ENCODE peak calls at places on chromosomes 12 and 14, in nine cellular contexts. E is lower leg skin, G is AG09309, M is neural progenitor cell, W is osteocyte, X is GM10248, C is nephron progenitor cell, A is heart right ventricle, K is astrocyte of the spinal cord. U is an unnamed sample.

GRCh38 chr12:124175731-124176130 is 119.2 kb upstream of the RFLNA start:
- DNase-seq in E (no peak), G (no peak), M (no peak), W (no peak), X (no peak), C (no peak), A (no peak), K (no peak), U (no peak)

GRCh38 chr14:21978184-21978998 is 304.8 kb upstream of the OR4E1 start:
- DNase-seq in E (no peak), G (no peak), M (peak; percentile 75), W (no peak), X (peak; percentile 64), C (peak; percentile 68), A (no peak), K (peak; percentile 16), U (no peak)

GRCh38 chr14:87540339-87540738 is 452.6 kb downstream of the GALC start:
- DNase-seq in E (no peak), G (no peak), M (no peak), W (no peak), X (no peak), C (no peak), A (no peak), K (no peak), U (no peak)

GRCh38 chr12:57222286-57223190 is 5.9 kb downstream of the NXPH4 start:
- DNase-seq in E (no peak), G (no peak), M (no peak), W (no peak), X (no peak), C (no peak), A (no peak), K (no peak), U (no peak)

GRCh38 chr12:125183187-125184067 is 118.2 kb downstream of the AACS start:
- DNase-seq in E (peak; percentile 63), G (peak; percentile 47), M (peak; percentile 91), W (peak; percentile 93), X (peak; percentile 90), C (peak; percentile 94), A (peak; percentile 78), K (peak; percentile 77), U (peak; percentile 89)

GRCh38 chr12:6241495-6241894 is 41.3 kb downstream of the CD9 start:
- DNase-seq in E (no peak), G (no peak), M (no peak), W (no peak), X (no peak), C (no peak), A (peak; percentile 79), K (no peak), U (no peak)

GRCh38 chr14:65946494-65946893 is 534.0 kb downstream of the FUT8 start:
- DNase-seq in E (no peak), G (no peak), M (no peak), W (no peak), X (no peak), C (peak; percentile 44), A (no peak), K (no peak), U (no peak)

GRCh38 chr14:97218713-97219355 is 421.7 kb downstream of the VRK1 start:
- DNase-seq in E (no peak), G (no peak), M (peak; percentile 79), W (no peak), X (no peak), C (peak; percentile 50), A (peak; percentile 7), K (peak; percentile 1), U (no peak)

GRCh38 chr12:121036810-121037326 is 2.2 kb downstream of the OASL start:
- DNase-seq in E (no peak), G (peak; percentile 57), M (no peak), W (no peak), X (no peak), C (no peak), A (no peak), K (peak; percentile 29), U (no peak)

GRCh38 chr12:6345319-6346071 is 3.6 kb upstream of the TNFRSF1A start:
- DNase-seq in E (no peak), G (peak; percentile 85), M (no peak), W (no peak), X (no peak), C (no peak), A (no peak), K (peak; percentile 92), U (no peak)

GRCh38 chr12:116294464-116295002 is 17.0 kb upstream of the MED13L start:
- DNase-seq in E (no peak), G (no peak), M (no peak), W (no peak), X (no peak), C (no peak), A (no peak), K (no peak), U (no peak)

GRCh38 chr14:75350505-75351060 is 72.0 kb downstream of the FOS start:
- DNase-seq in E (no peak), G (no peak), M (no peak), W (no peak), X (no peak), C (no peak), A (no peak), K (no peak), U (no peak)

GRCh38 chr12:108696111-108696995 is 35.0 kb downstream of the CORO1C start:
- DNase-seq in E (no peak), G (peak; percentile 99), M (no peak), W (no peak), X (no peak), C (no peak), A (no peak), K (peak; percentile 99), U (no peak)

GRCh38 chr12:42234970-42235369 is 3.1 kb downstream of the YAF2 start:
- DNase-seq in E (no peak), G (no peak), M (no peak), W (no peak), X (no peak), C (no peak), A (no peak), K (no peak), U (no peak)

DNA sequence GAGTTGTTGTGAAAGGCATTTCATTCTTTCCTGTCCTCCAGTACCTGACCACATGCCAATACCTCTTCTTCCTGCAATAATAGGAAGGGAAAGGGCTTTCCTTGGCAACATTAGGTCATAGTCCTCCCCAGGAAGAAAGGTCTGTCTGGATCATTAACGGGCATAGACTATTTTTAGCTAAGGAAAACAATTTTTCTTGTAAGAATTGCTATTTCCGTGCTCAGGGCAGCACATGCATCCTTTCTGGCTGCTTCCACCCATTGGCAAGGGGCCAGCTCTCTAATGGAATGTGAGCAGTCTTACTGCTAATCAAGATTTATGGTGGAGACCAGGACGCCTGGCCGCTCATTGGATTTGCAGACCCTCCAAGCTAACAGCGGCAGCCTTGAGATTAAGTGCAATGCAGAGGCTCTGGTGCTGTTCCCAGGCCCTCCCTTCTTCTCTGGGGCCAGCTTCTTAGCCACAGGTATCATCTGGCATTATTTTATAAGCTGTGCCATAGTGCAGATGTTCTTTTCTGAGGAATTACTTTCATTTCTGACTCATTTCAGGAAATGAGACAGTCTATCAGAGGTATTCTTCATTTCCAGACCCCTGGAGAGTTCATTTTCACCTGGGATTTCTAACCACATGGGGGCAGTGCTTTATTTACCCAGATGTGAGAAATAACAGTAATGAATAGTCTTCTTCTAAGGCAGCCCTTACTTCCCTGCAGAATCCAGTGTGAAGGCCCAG is 52.9 kb downstream of the ANO6 start:
- DNase-seq in E (peak; percentile 57), G (peak; percentile 48), M (peak; percentile 11), W (peak; percentile 89), X (peak; percentile 20), C (peak; percentile 80), A (peak; percentile 73), K (peak; percentile 89), U (peak; percentile 88)
- TF ChIP-seq CTCF in E (no peak), G (peak; percentile 52), M (peak; percentile 52), W (peak; percentile 56), X (peak; percentile 43), C (peak; percentile 28), A (peak; percentile 44), K (peak; percentile 52), U (peak; percentile 51)

GRCh38 chr12:68686262-68686594 is 550 bp upstream of the NUP107 start:
- DNase-seq in E (no peak), G (no peak), M (no peak), W (no peak), X (no peak), C (no peak), A (no peak), K (no peak), U (no peak)

DNA sequence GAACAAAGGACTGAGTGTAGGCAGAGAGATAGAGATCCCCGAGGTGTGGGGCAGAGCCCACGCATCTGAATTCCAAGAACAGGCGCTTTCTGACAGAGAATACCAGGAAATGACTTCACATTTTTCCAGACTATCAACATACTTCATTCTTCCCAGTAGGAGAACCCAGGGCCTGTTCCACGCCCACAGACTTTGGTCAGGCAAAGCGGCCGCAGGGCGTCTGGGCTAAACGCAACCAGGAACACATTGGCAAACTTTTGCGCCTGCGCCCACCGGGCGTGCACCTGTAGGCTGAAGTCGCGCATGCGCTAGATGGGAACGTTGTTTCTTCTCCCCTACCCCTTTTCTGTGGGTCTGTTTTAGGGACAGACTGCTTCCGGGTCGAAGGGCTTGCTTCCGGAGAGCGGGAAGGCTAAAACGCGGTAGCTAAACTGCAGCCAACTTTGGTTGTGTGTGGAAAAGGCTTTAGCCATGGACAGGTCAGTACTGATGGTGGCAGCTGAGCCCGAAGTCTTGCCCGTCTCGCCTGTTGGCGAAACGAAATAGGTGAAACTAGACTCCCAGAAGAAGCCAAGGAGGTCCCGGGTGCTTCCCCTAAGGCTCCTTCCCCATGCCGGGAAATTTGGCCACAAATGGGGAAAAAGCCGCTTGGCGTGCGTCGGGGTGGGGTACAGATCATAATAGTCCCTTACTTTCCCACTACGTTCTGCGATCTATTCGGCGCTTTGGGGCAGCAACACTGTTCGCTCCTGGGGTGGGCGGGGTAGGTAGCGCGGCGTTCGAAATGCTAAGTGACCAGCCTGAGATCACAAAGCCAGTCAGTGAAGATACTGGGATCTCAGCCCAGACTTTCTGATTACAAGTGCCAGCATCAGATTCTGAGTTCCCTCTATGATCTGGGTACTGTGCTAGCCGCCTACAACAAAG is at the start of gene NUP107:
- DNase-seq in E (peak; percentile 98), G (peak; percentile 96), M (peak; percentile 99), W (peak; percentile 99), X (peak; percentile 96), C (peak; percentile 98), A (peak; percentile 99), K (peak; percentile 99), U (peak; percentile 98)
- TF ChIP-seq CTCF in E (no peak), G (peak; percentile 47), M (no peak), W (no peak), X (no peak), C (no peak), A (peak; percentile 30), K (peak; percentile 19), U (peak; percentile 51)

GRCh38 chr14:101708853-101709532 is 52.5 kb upstream of the PPP2R5C start:
- DNase-seq in E (peak; percentile 13), G (no peak), M (no peak), W (peak; percentile 71), X (no peak), C (no peak), A (no peak), K (no peak), U (no peak)
- TF ChIP-seq CTCF in E (no peak), G (no peak), M (no peak), W (no peak), X (no peak), C (no peak), A (no peak), K (no peak), U (no peak)

DNA sequence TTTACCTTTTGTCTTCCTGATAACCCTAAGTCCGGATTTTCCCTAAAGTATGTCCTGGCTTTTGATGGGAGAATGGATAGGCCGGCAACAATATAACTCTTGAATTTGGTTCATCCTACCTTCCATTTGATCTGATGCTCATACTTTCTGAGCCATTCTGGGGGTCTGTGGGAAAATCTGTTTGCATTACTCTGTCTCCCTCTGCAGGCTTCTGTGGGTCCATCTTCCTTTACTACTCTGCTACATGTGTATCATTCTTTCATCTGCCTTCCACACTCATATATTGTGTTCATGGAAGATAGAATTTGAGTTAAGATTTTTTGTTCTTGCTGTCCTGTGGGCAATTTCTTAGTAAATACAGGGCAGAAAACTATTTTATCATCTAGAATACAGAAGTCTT is 101.5 kb downstream of the NAV3 start:
- DNase-seq in E (no peak), G (no peak), M (no peak), W (no peak), X (no peak), C (no peak), A (no peak), K (no peak), U (no peak)
- TF ChIP-seq CTCF in E (no peak), G (peak; percentile 5), M (peak; percentile 41), W (peak; percentile 23), X (no peak), C (peak; percentile 15), A (no peak), K (peak; percentile 21), U (peak; percentile 49)